ENCODE peak calls at places on chromosome X, in ten cellular contexts. X, Y, A, L, E, O, W, R, J and C are unnamed samples.

GRCh38 chrX:28586891-28587635 is at the start of gene IL1RAPL1:
- DNase-seq in J (no peak), W (no peak), L (no peak), E (peak; percentile 37), A (no peak), Y (no peak), O (no peak), X (no peak), R (no peak), C (no peak)

GRCh38 chrX:138519296-138519695 is 192.2 kb downstream of the FGF13 start:
- DNase-seq in Y (no peak), E (no peak), R (no peak), W (no peak), A (no peak), X (no peak), L (no peak), J (no peak), O (no peak), C (no peak)

GRCh38 chrX:68939868-68940267 is 111.0 kb downstream of the EFNB1 start:
- DNase-seq in A (no peak), R (no peak), Y (no peak), X (no peak), L (no peak), J (no peak), W (no peak), E (no peak), O (no peak), C (peak; percentile 9)

GRCh38 chrX:51641421-51642021 is 22.8 kb upstream of the CENPVL3 start:
- DNase-seq in J (peak; percentile 10), R (peak; percentile 54), A (no peak), X (peak; percentile 44), W (no peak), Y (no peak), E (peak; percentile 49), L (peak; percentile 12), O (no peak), C (peak; percentile 38)

GRCh38 chrX:125646195-125646594 is 326.5 kb downstream of the TEX13C start:
- DNase-seq in J (no peak), O (no peak), X (no peak), Y (no peak), R (no peak), W (no peak), E (no peak), L (peak; percentile 22), A (no peak), C (no peak)

GRCh38 chrX:1385824-1386223 is 6.1 kb downstream of the SLC25A6 start:
- DNase-seq in X (no peak), E (no peak), R (peak; percentile 25), J (no peak), O (no peak), W (no peak), L (peak; percentile 2), A (no peak), Y (no peak), C (peak; percentile 54)

GRCh38 chrX:47802589-47802988 is 34.1 kb upstream of the ZNF81 start:
- DNase-seq in W (no peak), L (no peak), Y (no peak), O (no peak), X (no peak), J (no peak), E (no peak), A (no peak), R (no peak), C (no peak)

GRCh38 chrX:26783512-26784225 is 567.7 kb downstream of the MAGEB5 start:
- DNase-seq in R (peak; percentile 14), O (peak; percentile 40), J (peak; percentile 5), E (peak; percentile 3), A (no peak), X (no peak), W (no peak), Y (no peak), L (peak; percentile 16), C (peak; percentile 2)

GRCh38 chrX:118420462-118420861 is 74.6 kb downstream of the WDR44 start:
- DNase-seq in L (no peak), J (no peak), R (no peak), Y (no peak), X (peak; percentile 21), W (no peak), E (peak; percentile 6), A (no peak), O (no peak), C (no peak)

GRCh38 chrX:132821974-132822633 is 136.3 kb downstream of the HS6ST2 start:
- DNase-seq in W (no peak), X (no peak), L (no peak), A (no peak), Y (no peak), R (no peak), E (no peak), J (no peak), O (no peak), C (no peak)

GRCh38 chrX:153778684-153779101 is 2.1 kb upstream of the SRPK3 start:
- DNase-seq in L (peak; percentile 33), E (no peak), Y (no peak), R (no peak), A (no peak), J (no peak), O (no peak), W (no peak), X (no peak), C (no peak)

GRCh38 chrX:67614414-67614813 is 70.6 kb downstream of the AR start:
- DNase-seq in A (no peak), O (no peak), L (no peak), X (no peak), R (no peak), Y (no peak), W (no peak), E (peak; percentile 2), J (no peak), C (no peak)

GRCh38 chrX:124343016-124343415 is 3.3 kb upstream of the SH2D1A start:
- DNase-seq in L (no peak), J (peak; percentile 46), E (no peak), R (no peak), O (no peak), A (no peak), Y (no peak), X (no peak), W (no peak), C (no peak)

GRCh38 chrX:13690836-13691235 is 1.9 kb downstream of the RAB9A start:
- DNase-seq in R (no peak), O (no peak), J (no peak), L (no peak), W (no peak), E (no peak), Y (no peak), X (no peak), A (no peak), C (no peak)

GRCh38 chrX:150871341-150871811 is 27.1 kb downstream of the CD99L2 start:
- DNase-seq in A (no peak), J (no peak), R (no peak), O (no peak), E (no peak), L (no peak), X (no peak), W (no peak), Y (no peak), C (no peak)

GRCh38 chrX:19630776-19631707 is 115.7 kb upstream of the MAP3K15 start:
- DNase-seq in X (no peak), L (no peak), W (no peak), J (no peak), A (no peak), O (no peak), Y (no peak), R (no peak), E (no peak), C (peak; percentile 30)

GRCh38 chrX:53421772-53422090 is 723 bp downstream of the SMC1A start:
- DNase-seq in R (no peak), E (no peak), W (no peak), O (no peak), J (no peak), L (no peak), Y (no peak), A (no peak), X (no peak), C (no peak)

GRCh38 chrX:96455078-96455477 is 229.6 kb upstream of the DIAPH2 start:
- DNase-seq in O (no peak), W (no peak), Y (no peak), E (no peak), R (no peak), X (no peak), A (no peak), L (no peak), J (no peak), C (no peak)